ENCODE peak calls at places on chromosomes 7 and 10, in seven cellular contexts. G, K, N, V, L, I and P are unnamed samples.
A peak's percentile ranks its signal among the peaks of the same experiment; 100 is the strongest.

GRCh38 chr7:27129729-27130539 is 623 bp downstream of the HOXA4 start:
- DNase-seq in G (no peak), K (no peak), N (no peak), V (peak; percentile 28), L (peak; percentile 80), I (no peak), P (no peak)

GRCh38 chr10:90642650-90643049 is 215.2 kb downstream of the HTR7 start:
- DNase-seq in G (no peak), K (peak; percentile 6), N (no peak), V (no peak), L (no peak), I (no peak), P (no peak)

GRCh38 chr7:8035647-8036518 is 67.3 kb downstream of the GLCCI1 start:
- DNase-seq in G (no peak), K (peak; percentile 66), N (no peak), V (no peak), L (peak; percentile 57), I (peak; percentile 12), P (peak; percentile 40)

GRCh38 chr7:98265841-98266271 is 13.8 kb upstream of the TECPR1 start:
- DNase-seq in G (no peak), K (no peak), N (no peak), V (peak; percentile 68), L (peak; percentile 72), I (no peak), P (no peak)

GRCh38 chr10:2985729-2986232 is 81.6 kb upstream of the PFKP start:
- DNase-seq in G (no peak), K (peak; percentile 28), N (no peak), V (peak; percentile 93), L (peak; percentile 76), I (no peak), P (no peak)

GRCh38 chr10:31484407-31485135 is 165.6 kb downstream of the ZEB1 start:
- DNase-seq in G (no peak), K (peak; percentile 58), N (no peak), V (no peak), L (no peak), I (no peak), P (no peak)

GRCh38 chr10:126156012-126156411 is 232.3 kb downstream of the ADAM12 start:
- DNase-seq in G (no peak), K (no peak), N (no peak), V (no peak), L (no peak), I (no peak), P (peak; percentile 24)

GRCh38 chr7:87474533-87475358 is 734 bp downstream of the ABCB4 start:
- DNase-seq in G (no peak), K (no peak), N (no peak), V (peak; percentile 69), L (peak; percentile 69), I (no peak), P (no peak)

GRCh38 chr10:14219411-14219810 is 111.3 kb downstream of the FRMD4A start:
- DNase-seq in G (no peak), K (no peak), N (no peak), V (peak; percentile 86), L (no peak), I (no peak), P (no peak)

GRCh38 chr7:24891173-24891787 is 88.7 kb downstream of the OSBPL3 start:
- DNase-seq in G (no peak), K (no peak), N (no peak), V (no peak), L (peak; percentile 65), I (no peak), P (peak; percentile 82)

GRCh38 chr7:128166603-128167315 is 74.3 kb upstream of the LEP start:
- DNase-seq in G (no peak), K (no peak), N (no peak), V (no peak), L (peak; percentile 7), I (no peak), P (no peak)

GRCh38 chr7:25849361-25850184 is 302.4 kb upstream of the NFE2L3 start:
- DNase-seq in G (no peak), K (peak; percentile 97), N (no peak), V (peak; percentile 97), L (no peak), I (peak; percentile 92), P (no peak)

GRCh38 chr10:89393898-89394297 is 1.5 kb downstream of the IFIT1 start:
- DNase-seq in G (no peak), K (no peak), N (no peak), V (no peak), L (no peak), I (no peak), P (no peak)

GRCh38 chr7:139452948-139453672 is 30.4 kb downstream of the KLRG2 start:
- DNase-seq in G (no peak), K (peak; percentile 29), N (no peak), V (no peak), L (peak; percentile 55), I (no peak), P (no peak)

GRCh38 chr10:76492026-76492425 is 1060.6 kb downstream of the LRMDA start:
- DNase-seq in G (no peak), K (peak; percentile 61), N (no peak), V (peak; percentile 57), L (no peak), I (peak; percentile 71), P (no peak)

GRCh38 chr10:62258926-62259325 is 9.7 kb downstream of the RTKN2 start:
- DNase-seq in G (no peak), K (no peak), N (no peak), V (no peak), L (no peak), I (no peak), P (no peak)

GRCh38 chr10:24331457-24331856 is 122.5 kb downstream of the KIAA1217 start:
- DNase-seq in G (no peak), K (peak; percentile 55), N (peak; percentile 10), V (peak; percentile 34), L (peak; percentile 63), I (no peak), P (peak; percentile 69)

GRCh38 chr10:14186245-14186644 is 144.5 kb downstream of the FRMD4A start:
- DNase-seq in G (no peak), K (no peak), N (no peak), V (no peak), L (peak; percentile 26), I (no peak), P (peak; percentile 53)

GRCh38 chr7:14600766-14601367 is 301.7 kb downstream of the DGKB start:
- DNase-seq in G (no peak), K (no peak), N (no peak), V (no peak), L (no peak), I (no peak), P (no peak)